ENCODE peak calls at places on chromosomes 12 and 14, in six cellular contexts. One of them, this sample, is unnamed.

GRCh38 chr12:12587878-12588277 is 23.8 kb upstream of the CREBL2 start:
- DNase-seq in mucosa of descending colon: no peak
- DNase-seq in fibroblast of lung: no peak
- DNase-seq in HCT116: no peak
- DNase-seq in GM06990: no peak
- DNase-seq in coronary artery: no peak
- DNase-seq in this sample: no peak

GRCh38 chr12:6530576-6531260 is 3.6 kb upstream of the GAPDH start:
- DNase-seq in fibroblast of lung: no peak
- DNase-seq in mucosa of descending colon: no peak
- DNase-seq in GM06990: no peak
- DNase-seq in HCT116: no peak
- DNase-seq in coronary artery: no peak
- DNase-seq in this sample: no peak

GRCh38 chr12:121806556-121807308 is 2.9 kb downstream of the SETD1B start:
- DNase-seq in coronary artery: no peak
- DNase-seq in GM06990: no peak
- DNase-seq in mucosa of descending colon: peak
- DNase-seq in HCT116: no peak
- DNase-seq in fibroblast of lung: no peak
- DNase-seq in this sample: peak

GRCh38 chr12:5201554-5202243 is 158.0 kb downstream of the KCNA5 start:
- DNase-seq in fibroblast of lung: peak
- DNase-seq in HCT116: no peak
- DNase-seq in GM06990: no peak
- DNase-seq in mucosa of descending colon: no peak
- DNase-seq in coronary artery: no peak
- DNase-seq in this sample: no peak

GRCh38 chr12:3600039-3600720 is 109.2 kb downstream of the PRMT8 start:
- DNase-seq in fibroblast of lung: no peak
- DNase-seq in mucosa of descending colon: no peak
- DNase-seq in HCT116: no peak
- DNase-seq in coronary artery: no peak
- DNase-seq in GM06990: no peak
- DNase-seq in this sample: no peak

GRCh38 chr12:110775997-110776396 is 33.3 kb upstream of the PPP1CC start:
- DNase-seq in mucosa of descending colon: no peak
- DNase-seq in GM06990: no peak
- DNase-seq in HCT116: no peak
- DNase-seq in fibroblast of lung: no peak
- DNase-seq in coronary artery: no peak
- DNase-seq in this sample: no peak

GRCh38 chr14:22836301-22837058 is at the start of gene MMP14:
- DNase-seq in fibroblast of lung: peak
- DNase-seq in coronary artery: peak
- DNase-seq in GM06990: no peak
- DNase-seq in HCT116: no peak
- DNase-seq in mucosa of descending colon: peak
- DNase-seq in this sample: no peak

GRCh38 chr12:26524862-26525465 is 308.0 kb downstream of the ITPR2 start:
- DNase-seq in fibroblast of lung: peak
- DNase-seq in GM06990: peak
- DNase-seq in coronary artery: no peak
- DNase-seq in HCT116: peak
- DNase-seq in mucosa of descending colon: no peak
- DNase-seq in this sample: no peak

GRCh38 chr14:105480807-105481801 is 5.6 kb upstream of the CRIP1 start:
- DNase-seq in coronary artery: peak
- DNase-seq in HCT116: peak
- DNase-seq in fibroblast of lung: peak
- DNase-seq in GM06990: peak
- DNase-seq in mucosa of descending colon: peak
- DNase-seq in this sample: peak
- H3K4me3 ChIP-seq in coronary artery: peak
- H3K4me3 ChIP-seq in HCT116: peak
- H3K4me3 ChIP-seq in fibroblast of lung: no peak
- H3K4me3 ChIP-seq in GM06990: peak
- H3K4me3 ChIP-seq in mucosa of descending colon: no peak
- H3K4me3 ChIP-seq in this sample: no peak

DNA sequence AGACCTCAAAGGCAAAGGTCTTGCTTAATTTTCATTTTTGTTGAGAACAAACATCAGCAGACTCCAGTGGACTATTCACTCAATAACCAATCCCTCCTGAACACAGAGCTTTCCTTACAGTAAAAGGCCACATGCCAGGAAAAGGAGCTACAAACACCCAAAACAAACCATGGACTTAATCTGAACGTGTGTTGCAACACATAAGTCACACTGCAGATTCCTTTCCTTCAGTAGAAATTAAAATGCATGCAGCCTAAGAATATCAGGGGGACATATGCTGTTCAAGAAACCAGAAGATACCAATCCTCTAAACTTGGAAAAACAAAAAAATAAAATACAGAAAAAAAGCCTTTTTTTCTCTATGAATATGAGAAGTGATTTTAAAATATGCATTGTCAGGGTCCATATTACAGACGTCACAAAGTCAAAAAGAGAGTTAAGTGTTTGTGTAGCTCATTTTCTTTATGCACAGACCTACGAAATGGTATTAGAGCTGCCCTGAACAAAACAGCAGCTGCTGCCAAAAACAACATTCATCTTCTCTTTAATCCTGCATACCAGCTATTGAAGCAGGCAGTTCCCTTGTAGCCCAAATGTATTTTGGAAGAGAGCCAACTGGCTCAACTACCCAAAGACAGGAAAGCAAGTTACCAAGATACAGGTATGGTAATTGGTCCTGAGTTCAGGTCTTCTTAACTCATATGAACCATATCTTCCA is 26.2 kb downstream of the KITLG start:
- DNase-seq in mucosa of descending colon: no peak
- DNase-seq in fibroblast of lung: peak
- DNase-seq in coronary artery: no peak
- DNase-seq in GM06990: no peak
- DNase-seq in HCT116: peak
- DNase-seq in this sample: peak
- H3K4me3 ChIP-seq in mucosa of descending colon: no peak
- H3K4me3 ChIP-seq in fibroblast of lung: no peak
- H3K4me3 ChIP-seq in coronary artery: no peak
- H3K4me3 ChIP-seq in GM06990: no peak
- H3K4me3 ChIP-seq in HCT116: no peak
- H3K4me3 ChIP-seq in this sample: no peak

GRCh38 chr12:54285150-54286041 is 4.9 kb downstream of the HNRNPA1 start:
- DNase-seq in fibroblast of lung: no peak
- DNase-seq in HCT116: no peak
- DNase-seq in coronary artery: no peak
- DNase-seq in mucosa of descending colon: no peak
- DNase-seq in GM06990: no peak
- DNase-seq in this sample: no peak
- H3K4me3 ChIP-seq in fibroblast of lung: peak
- H3K4me3 ChIP-seq in HCT116: no peak
- H3K4me3 ChIP-seq in coronary artery: peak
- H3K4me3 ChIP-seq in mucosa of descending colon: no peak
- H3K4me3 ChIP-seq in GM06990: no peak
- H3K4me3 ChIP-seq in this sample: peak

DNA sequence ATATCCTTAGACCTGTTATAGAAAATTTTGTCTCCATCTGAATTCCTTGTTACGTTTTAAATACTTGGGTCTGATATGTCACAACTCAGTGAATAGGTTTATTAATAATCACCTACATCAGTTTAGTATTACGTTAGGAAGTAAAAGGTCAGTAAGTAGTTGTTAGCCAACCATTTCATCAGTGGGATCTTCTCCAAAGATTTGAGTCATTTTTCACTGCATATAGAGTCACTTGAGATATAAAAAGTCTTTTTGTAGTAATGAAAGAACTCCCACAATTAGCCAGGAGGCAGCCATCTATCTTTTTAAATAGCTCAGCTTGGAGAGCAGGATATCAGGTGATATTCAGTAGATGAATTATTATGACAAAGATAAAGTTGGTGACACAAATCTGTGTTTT is 309.2 kb downstream of the PDZRN4 start:
- DNase-seq in fibroblast of lung: no peak
- DNase-seq in GM06990: no peak
- DNase-seq in coronary artery: no peak
- DNase-seq in HCT116: no peak
- DNase-seq in mucosa of descending colon: no peak
- DNase-seq in this sample: no peak
- H3K4me3 ChIP-seq in fibroblast of lung: no peak
- H3K4me3 ChIP-seq in GM06990: no peak
- H3K4me3 ChIP-seq in coronary artery: no peak
- H3K4me3 ChIP-seq in HCT116: no peak
- H3K4me3 ChIP-seq in mucosa of descending colon: no peak
- H3K4me3 ChIP-seq in this sample: no peak